ENCODE peak calls at places on chromosomes 5 and 9, in ten cellular contexts. Z is fibroblast of the aortic adventitia; L is endodermal cell; H is H7; M is naive thymus-derived CD4-positive, alpha-beta T cell; D is GM23248; C is CD8-positive, alpha-beta memory T cell; B is AG04449; K is epithelial cell of proximal tubule; O is Peyer's patch. E is an unnamed sample.

GRCh38 chr9:131046581-131047202 is 37.7 kb downstream of the LAMC3 start:
- DNase-seq in Z (peak; percentile 59), L (peak; percentile 94), H (peak; percentile 96), M (peak; percentile 54), D (peak; percentile 86), C (peak; percentile 72), B (no peak), K (no peak), O (peak; percentile 70), E (peak; percentile 51)

GRCh38 chr5:145980257-145980656 is 43.9 kb downstream of the SH3RF2 start:
- DNase-seq in Z (no peak), L (no peak), H (no peak), M (no peak), D (no peak), C (no peak), B (no peak), K (no peak), O (no peak), E (no peak)

GRCh38 chr5:170597109-170597741 is 93.4 kb downstream of the KCNIP1 start:
- DNase-seq in Z (peak; percentile 6), L (no peak), H (no peak), M (no peak), D (peak; percentile 96), C (no peak), B (peak; percentile 21), K (peak; percentile 81), O (no peak), E (peak; percentile 50)

GRCh38 chr5:43658499-43658898 is 55.5 kb downstream of the NNT start:
- DNase-seq in Z (peak; percentile 82), L (no peak), H (no peak), M (no peak), D (peak; percentile 81), C (no peak), B (peak; percentile 65), K (no peak), O (no peak), E (peak; percentile 70)

GRCh38 chr9:125747053-125747764 is at the start of gene PBX3:
- DNase-seq in Z (peak; percentile 25), L (peak; percentile 81), H (peak; percentile 85), M (peak; percentile 12), D (peak; percentile 77), C (peak; percentile 68), B (no peak), K (no peak), O (peak; percentile 50), E (peak; percentile 39)

GRCh38 chr5:92907914-92908606 is 673.0 kb downstream of the NR2F1-AS1 start:
- DNase-seq in Z (peak; percentile 68), L (no peak), H (no peak), M (no peak), D (peak; percentile 54), C (no peak), B (no peak), K (no peak), O (no peak), E (peak; percentile 79)

GRCh38 chr5:59186623-59187022 is 603.7 kb downstream of the RAB3C start:
- DNase-seq in Z (no peak), L (no peak), H (no peak), M (no peak), D (no peak), C (no peak), B (no peak), K (no peak), O (no peak), E (no peak)

GRCh38 chr9:31013371-31013770 is 1371.1 kb upstream of the ACO1 start:
- DNase-seq in Z (no peak), L (no peak), H (no peak), M (no peak), D (no peak), C (no peak), B (no peak), K (no peak), O (no peak), E (peak; percentile 9)

GRCh38 chr9:21580636-21581353 is 98.7 kb upstream of the IFNE start:
- DNase-seq in Z (peak; percentile 62), L (no peak), H (no peak), M (no peak), D (no peak), C (no peak), B (no peak), K (no peak), O (no peak), E (peak; percentile 68)

GRCh38 chr9:129284607-129285291 is 106.7 kb upstream of the IER5L start:
- DNase-seq in Z (no peak), L (peak; percentile 38), H (peak; percentile 26), M (no peak), D (no peak), C (no peak), B (no peak), K (no peak), O (no peak), E (no peak)

GRCh38 chr5:56475689-56476486 is 242.8 kb upstream of the ANKRD55 start:
- DNase-seq in Z (no peak), L (peak; percentile 17), H (no peak), M (no peak), D (no peak), C (no peak), B (no peak), K (no peak), O (no peak), E (no peak)

GRCh38 chr5:21802869-21803490 is 1050.2 kb downstream of the CDH12 start:
- DNase-seq in Z (peak; percentile 40), L (no peak), H (no peak), M (no peak), D (peak; percentile 64), C (no peak), B (no peak), K (no peak), O (no peak), E (peak; percentile 47)

GRCh38 chr9:126204197-126204596 is 122.4 kb upstream of the MVB12B start:
- DNase-seq in Z (no peak), L (peak; percentile 24), H (no peak), M (no peak), D (no peak), C (no peak), B (no peak), K (no peak), O (no peak), E (no peak)

GRCh38 chr5:67301285-67301904 is 104.8 kb upstream of the CD180 start:
- DNase-seq in Z (peak; percentile 96), L (no peak), H (no peak), M (no peak), D (peak; percentile 95), C (no peak), B (peak; percentile 83), K (peak; percentile 93), O (peak; percentile 17), E (peak; percentile 87)

DNA sequence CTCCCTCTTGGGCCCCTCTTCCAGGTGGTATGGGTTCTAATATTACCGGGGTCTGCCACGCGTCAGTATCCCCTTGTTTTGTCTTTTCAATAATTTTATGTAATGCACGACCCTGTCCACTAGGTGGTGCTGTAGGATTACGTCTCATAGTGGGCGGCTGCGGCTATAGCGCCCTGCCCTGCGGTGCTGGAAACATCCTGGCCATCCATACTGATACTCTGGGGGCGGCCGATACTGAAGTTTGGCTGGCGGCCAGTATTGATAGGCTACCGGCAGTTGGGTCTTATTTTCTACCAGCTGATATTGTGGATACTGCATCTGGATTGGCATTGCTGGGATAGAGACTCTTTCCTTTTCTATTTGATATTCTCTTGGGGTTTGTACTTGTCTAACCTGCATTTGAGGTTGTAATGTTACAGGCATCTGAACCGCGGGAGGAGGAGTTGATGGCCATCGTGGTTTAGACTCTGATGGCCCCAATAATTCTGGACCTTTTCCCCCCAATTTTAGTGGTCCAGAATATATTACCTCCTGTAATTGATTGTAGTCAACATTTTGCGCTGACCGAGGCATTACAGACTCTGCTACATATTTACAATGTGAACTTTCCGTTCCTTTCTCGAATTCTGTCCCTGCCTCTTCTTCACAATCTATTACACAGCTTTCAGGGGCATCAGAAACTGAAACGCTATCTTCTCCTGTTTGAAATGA is 3.3 kb upstream of the TMEM141 start:
- DNase-seq in Z (peak; percentile 67), L (peak; percentile 90), H (peak; percentile 89), M (peak; percentile 61), D (peak; percentile 72), C (peak; percentile 80), B (no peak), K (no peak), O (peak; percentile 70), E (peak; percentile 55)
- H3K4me3 ChIP-seq in Z (no peak overlapping the region), L (peak overlapping the region; percentile 66), H (no peak overlapping the region), M (no peak overlapping the region), D (no peak overlapping the region), C (no peak overlapping the region), B (no peak overlapping the region), K (no peak overlapping the region), O (no peak overlapping the region), E (no peak overlapping the region)

GRCh38 chr5:96702503-96703383 is 40.6 kb downstream of the CAST start:
- DNase-seq in Z (peak; percentile 94), L (peak; percentile 90), H (peak; percentile 88), M (peak; percentile 70), D (peak; percentile 99), C (peak; percentile 88), B (no peak), K (peak; percentile 68), O (peak; percentile 77), E (peak; percentile 98)
- H3K4me3 ChIP-seq in Z (peak overlapping the region; percentile 74), L (peak overlapping the region; percentile 83), H (peak overlapping the region; percentile 80), M (peak overlapping the region; percentile 75), D (peak overlapping the region; percentile 90), C (peak overlapping the region; percentile 67), B (peak overlapping the region; percentile 84), K (peak overlapping the region; percentile 73), O (peak overlapping the region; percentile 66), E (peak overlapping the region; percentile 64)

GRCh38 chr9:137275937-137276756 is 1.4 kb upstream of the TOR4A start:
- DNase-seq in Z (no peak), L (peak; percentile 56), H (peak; percentile 69), M (no peak), D (no peak), C (no peak), B (no peak), K (no peak), O (no peak), E (no peak)
- H3K4me3 ChIP-seq in Z (no peak overlapping the region), L (no peak overlapping the region), H (no peak overlapping the region), M (no peak overlapping the region), D (no peak overlapping the region), C (no peak overlapping the region), B (no peak overlapping the region), K (no peak overlapping the region), O (no peak overlapping the region), E (no peak overlapping the region)

GRCh38 chr5:82355053-82355452 is 76.9 kb upstream of the RPS23 start:
- DNase-seq in Z (no peak), L (no peak), H (no peak), M (no peak), D (no peak), C (no peak), B (no peak), K (no peak), O (no peak), E (no peak)

GRCh38 chr5:82355921-82356454 is 77.8 kb upstream of the RPS23 start:
- DNase-seq in Z (peak; percentile 98), L (no peak), H (no peak), M (no peak), D (peak; percentile 67), C (no peak), B (no peak), K (no peak), O (no peak), E (no peak)

GRCh38 chr5:82353522-82353921 is 75.4 kb upstream of the RPS23 start:
- DNase-seq in Z (no peak), L (no peak), H (no peak), M (no peak), D (no peak), C (no peak), B (no peak), K (no peak), O (no peak), E (no peak)

GRCh38 chr5:82355496-82355895 is 77.3 kb upstream of the RPS23 start:
- DNase-seq in Z (no peak), L (no peak), H (no peak), M (no peak), D (no peak), C (no peak), B (no peak), K (no peak), O (no peak), E (no peak)

GRCh38 chr5:82354543-82354942 is 76.4 kb upstream of the RPS23 start:
- DNase-seq in Z (no peak), L (no peak), H (no peak), M (no peak), D (no peak), C (no peak), B (no peak), K (no peak), O (no peak), E (no peak)
- H3K4me3 ChIP-seq in Z (no peak overlapping the region), L (no peak overlapping the region), H (no peak overlapping the region), M (no peak overlapping the region), D (no peak overlapping the region), C (no peak overlapping the region), B (no peak overlapping the region), K (no peak overlapping the region), O (no peak overlapping the region), E (no peak overlapping the region)